ENCODE peak calls at places on chromosome 1, in eight cellular contexts. One of them, this sample, is unnamed.

GRCh38 chr1:168179411-168180147 is 817 bp downstream of the TIPRL start:
- DNase-seq in fibroblast of mammary gland: peak
- DNase-seq in psoas muscle: no peak
- DNase-seq in T-helper 2 cell: no peak
- DNase-seq in esophagus muscularis mucosa: no peak
- DNase-seq in KBM-7: no peak
- DNase-seq in left cardiac atrium: no peak
- DNase-seq in activated naive CD4-positive, alpha-beta T cell treated with anti-CD3 and anti-CD28 coated beads, Interleukin-2, amount 50 U/mL, for 72 hours: no peak
- DNase-seq in this sample: no peak

GRCh38 chr1:89525169-89525855 is 683 bp downstream of the LRRC8B start:
- DNase-seq in fibroblast of mammary gland: no peak
- DNase-seq in left cardiac atrium: peak
- DNase-seq in activated naive CD4-positive, alpha-beta T cell treated with anti-CD3 and anti-CD28 coated beads, Interleukin-2, amount 50 U/mL, for 72 hours: no peak
- DNase-seq in psoas muscle: no peak
- DNase-seq in KBM-7: peak
- DNase-seq in esophagus muscularis mucosa: no peak
- DNase-seq in T-helper 2 cell: peak
- DNase-seq in this sample: peak

GRCh38 chr1:2787163-2787911 is 14.2 kb downstream of the TTC34 start:
- DNase-seq in psoas muscle: peak
- DNase-seq in left cardiac atrium: no peak
- DNase-seq in activated naive CD4-positive, alpha-beta T cell treated with anti-CD3 and anti-CD28 coated beads, Interleukin-2, amount 50 U/mL, for 72 hours: peak
- DNase-seq in esophagus muscularis mucosa: no peak
- DNase-seq in T-helper 2 cell: no peak
- DNase-seq in KBM-7: peak
- DNase-seq in fibroblast of mammary gland: no peak
- DNase-seq in this sample: peak

GRCh38 chr1:107750364-107750959 is 214.5 kb downstream of the VAV3 start:
- DNase-seq in T-helper 2 cell: no peak
- DNase-seq in activated naive CD4-positive, alpha-beta T cell treated with anti-CD3 and anti-CD28 coated beads, Interleukin-2, amount 50 U/mL, for 72 hours: no peak
- DNase-seq in left cardiac atrium: peak
- DNase-seq in esophagus muscularis mucosa: no peak
- DNase-seq in fibroblast of mammary gland: peak
- DNase-seq in psoas muscle: no peak
- DNase-seq in KBM-7: peak
- DNase-seq in this sample: peak

GRCh38 chr1:178267646-178268094 is 173.8 kb downstream of the RASAL2 start:
- DNase-seq in psoas muscle: no peak
- DNase-seq in activated naive CD4-positive, alpha-beta T cell treated with anti-CD3 and anti-CD28 coated beads, Interleukin-2, amount 50 U/mL, for 72 hours: no peak
- DNase-seq in T-helper 2 cell: no peak
- DNase-seq in left cardiac atrium: no peak
- DNase-seq in esophagus muscularis mucosa: no peak
- DNase-seq in fibroblast of mammary gland: peak
- DNase-seq in KBM-7: no peak
- DNase-seq in this sample: no peak

GRCh38 chr1:64890699-64891439 is 75.5 kb downstream of the JAK1 start:
- DNase-seq in psoas muscle: no peak
- DNase-seq in KBM-7: no peak
- DNase-seq in T-helper 2 cell: no peak
- DNase-seq in activated naive CD4-positive, alpha-beta T cell treated with anti-CD3 and anti-CD28 coated beads, Interleukin-2, amount 50 U/mL, for 72 hours: no peak
- DNase-seq in fibroblast of mammary gland: no peak
- DNase-seq in left cardiac atrium: no peak
- DNase-seq in esophagus muscularis mucosa: no peak
- DNase-seq in this sample: no peak

GRCh38 chr1:38221006-38221649 is 174.5 kb upstream of the POU3F1 start:
- DNase-seq in fibroblast of mammary gland: peak
- DNase-seq in activated naive CD4-positive, alpha-beta T cell treated with anti-CD3 and anti-CD28 coated beads, Interleukin-2, amount 50 U/mL, for 72 hours: no peak
- DNase-seq in esophagus muscularis mucosa: no peak
- DNase-seq in KBM-7: no peak
- DNase-seq in psoas muscle: no peak
- DNase-seq in left cardiac atrium: no peak
- DNase-seq in T-helper 2 cell: no peak
- DNase-seq in this sample: no peak

GRCh38 chr1:184576822-184577790 is 177.6 kb downstream of the EDEM3 start:
- DNase-seq in KBM-7: no peak
- DNase-seq in activated naive CD4-positive, alpha-beta T cell treated with anti-CD3 and anti-CD28 coated beads, Interleukin-2, amount 50 U/mL, for 72 hours: no peak
- DNase-seq in esophagus muscularis mucosa: no peak
- DNase-seq in T-helper 2 cell: no peak
- DNase-seq in psoas muscle: no peak
- DNase-seq in left cardiac atrium: no peak
- DNase-seq in fibroblast of mammary gland: no peak
- DNase-seq in this sample: no peak

GRCh38 chr1:197924516-197925123 is 7.4 kb downstream of the LHX9 start:
- DNase-seq in fibroblast of mammary gland: peak
- DNase-seq in T-helper 2 cell: no peak
- DNase-seq in esophagus muscularis mucosa: no peak
- DNase-seq in KBM-7: peak
- DNase-seq in psoas muscle: no peak
- DNase-seq in left cardiac atrium: no peak
- DNase-seq in activated naive CD4-positive, alpha-beta T cell treated with anti-CD3 and anti-CD28 coated beads, Interleukin-2, amount 50 U/mL, for 72 hours: no peak
- DNase-seq in this sample: no peak

GRCh38 chr1:53560572-53561487 is 101.6 kb downstream of the DMRTB1 start:
- DNase-seq in fibroblast of mammary gland: no peak
- DNase-seq in psoas muscle: no peak
- DNase-seq in activated naive CD4-positive, alpha-beta T cell treated with anti-CD3 and anti-CD28 coated beads, Interleukin-2, amount 50 U/mL, for 72 hours: peak
- DNase-seq in esophagus muscularis mucosa: no peak
- DNase-seq in left cardiac atrium: no peak
- DNase-seq in KBM-7: no peak
- DNase-seq in T-helper 2 cell: no peak
- DNase-seq in this sample: no peak

GRCh38 chr1:6918286-6918907 is 133.1 kb downstream of the CAMTA1 start:
- DNase-seq in psoas muscle: no peak
- DNase-seq in T-helper 2 cell: no peak
- DNase-seq in fibroblast of mammary gland: no peak
- DNase-seq in activated naive CD4-positive, alpha-beta T cell treated with anti-CD3 and anti-CD28 coated beads, Interleukin-2, amount 50 U/mL, for 72 hours: no peak
- DNase-seq in left cardiac atrium: no peak
- DNase-seq in KBM-7: no peak
- DNase-seq in esophagus muscularis mucosa: no peak
- DNase-seq in this sample: no peak

GRCh38 chr1:232766224-232766890 is 38.9 kb upstream of the MAP10 start:
- DNase-seq in KBM-7: no peak
- DNase-seq in activated naive CD4-positive, alpha-beta T cell treated with anti-CD3 and anti-CD28 coated beads, Interleukin-2, amount 50 U/mL, for 72 hours: no peak
- DNase-seq in psoas muscle: peak
- DNase-seq in T-helper 2 cell: no peak
- DNase-seq in esophagus muscularis mucosa: no peak
- DNase-seq in left cardiac atrium: no peak
- DNase-seq in fibroblast of mammary gland: peak
- DNase-seq in this sample: no peak

GRCh38 chr1:169238506-169238905 is 129.1 kb downstream of the NME7 start:
- DNase-seq in esophagus muscularis mucosa: no peak
- DNase-seq in fibroblast of mammary gland: peak
- DNase-seq in psoas muscle: no peak
- DNase-seq in activated naive CD4-positive, alpha-beta T cell treated with anti-CD3 and anti-CD28 coated beads, Interleukin-2, amount 50 U/mL, for 72 hours: no peak
- DNase-seq in KBM-7: no peak
- DNase-seq in left cardiac atrium: no peak
- DNase-seq in T-helper 2 cell: no peak
- DNase-seq in this sample: no peak

GRCh38 chr1:24266398-24266941 is 52.7 kb upstream of the GRHL3 start:
- DNase-seq in activated naive CD4-positive, alpha-beta T cell treated with anti-CD3 and anti-CD28 coated beads, Interleukin-2, amount 50 U/mL, for 72 hours: no peak
- DNase-seq in fibroblast of mammary gland: peak
- DNase-seq in KBM-7: no peak
- DNase-seq in left cardiac atrium: no peak
- DNase-seq in T-helper 2 cell: no peak
- DNase-seq in psoas muscle: peak
- DNase-seq in esophagus muscularis mucosa: no peak
- DNase-seq in this sample: no peak

GRCh38 chr1:234603221-234604204 is 6.5 kb downstream of the IRF2BP2 start:
- DNase-seq in activated naive CD4-positive, alpha-beta T cell treated with anti-CD3 and anti-CD28 coated beads, Interleukin-2, amount 50 U/mL, for 72 hours: no peak
- DNase-seq in left cardiac atrium: no peak
- DNase-seq in fibroblast of mammary gland: peak
- DNase-seq in psoas muscle: no peak
- DNase-seq in T-helper 2 cell: no peak
- DNase-seq in KBM-7: peak
- DNase-seq in esophagus muscularis mucosa: no peak
- DNase-seq in this sample: no peak

GRCh38 chr1:210373628-210373877 is 44.9 kb downstream of the HHAT start:
- DNase-seq in KBM-7: no peak
- DNase-seq in T-helper 2 cell: no peak
- DNase-seq in activated naive CD4-positive, alpha-beta T cell treated with anti-CD3 and anti-CD28 coated beads, Interleukin-2, amount 50 U/mL, for 72 hours: no peak
- DNase-seq in fibroblast of mammary gland: no peak
- DNase-seq in esophagus muscularis mucosa: no peak
- DNase-seq in psoas muscle: no peak
- DNase-seq in left cardiac atrium: no peak
- DNase-seq in this sample: no peak

GRCh38 chr1:81752840-81753239 is 47.9 kb upstream of the ADGRL2 start:
- DNase-seq in T-helper 2 cell: no peak
- DNase-seq in esophagus muscularis mucosa: no peak
- DNase-seq in psoas muscle: no peak
- DNase-seq in activated naive CD4-positive, alpha-beta T cell treated with anti-CD3 and anti-CD28 coated beads, Interleukin-2, amount 50 U/mL, for 72 hours: no peak
- DNase-seq in KBM-7: no peak
- DNase-seq in left cardiac atrium: no peak
- DNase-seq in fibroblast of mammary gland: no peak
- DNase-seq in this sample: no peak

GRCh38 chr1:14759843-14760242 is 161.4 kb downstream of the KAZN start:
- DNase-seq in psoas muscle: no peak
- DNase-seq in activated naive CD4-positive, alpha-beta T cell treated with anti-CD3 and anti-CD28 coated beads, Interleukin-2, amount 50 U/mL, for 72 hours: no peak
- DNase-seq in fibroblast of mammary gland: no peak
- DNase-seq in esophagus muscularis mucosa: no peak
- DNase-seq in KBM-7: no peak
- DNase-seq in T-helper 2 cell: no peak
- DNase-seq in left cardiac atrium: no peak
- DNase-seq in this sample: no peak

GRCh38 chr1:84090447-84091244 is 53.4 kb upstream of the PRKACB start:
- DNase-seq in T-helper 2 cell: no peak
- DNase-seq in esophagus muscularis mucosa: no peak
- DNase-seq in psoas muscle: no peak
- DNase-seq in activated naive CD4-positive, alpha-beta T cell treated with anti-CD3 and anti-CD28 coated beads, Interleukin-2, amount 50 U/mL, for 72 hours: no peak
- DNase-seq in left cardiac atrium: no peak
- DNase-seq in fibroblast of mammary gland: no peak
- DNase-seq in KBM-7: no peak
- DNase-seq in this sample: no peak

GRCh38 chr1:109760581-109761226 is 3.0 kb downstream of the EPS8L3 start:
- DNase-seq in fibroblast of mammary gland: no peak
- DNase-seq in T-helper 2 cell: no peak
- DNase-seq in psoas muscle: no peak
- DNase-seq in esophagus muscularis mucosa: no peak
- DNase-seq in left cardiac atrium: peak
- DNase-seq in activated naive CD4-positive, alpha-beta T cell treated with anti-CD3 and anti-CD28 coated beads, Interleukin-2, amount 50 U/mL, for 72 hours: peak
- DNase-seq in KBM-7: no peak
- DNase-seq in this sample: peak